ENCODE peak calls at places on chromosomes 6 and 20, in ten cellular contexts. J is HCT116, Y is transverse colon, R is H1, M is prostate gland, X is GM12878, P is K562, H is spleen, C is sigmoid colon, K is breast epithelium. E is an unnamed sample.
A peak's percentile ranks its signal among the peaks of the same experiment; 100 is the strongest.

GRCh38 chr6:63351995-63352586 is 32.3 kb upstream of the LGSN start:
- DNase-seq in H (no peak), Y (no peak), K (no peak), R (no peak), P (peak; percentile 1), C (no peak), J (peak; percentile 33), M (no peak), X (peak; percentile 34), E (no peak)

GRCh38 chr6:82363368-82364086 is at the start of gene TPBG:
- DNase-seq in K (peak; percentile 24), P (peak; percentile 11), J (peak; percentile 47), C (peak; percentile 70), M (peak; percentile 42), R (peak; percentile 90), X (no peak), H (peak; percentile 73), Y (peak; percentile 61), E (peak; percentile 58)

GRCh38 chr6:121157913-121158312 is 176.4 kb downstream of the TBC1D32 start:
- DNase-seq in C (no peak), X (no peak), M (no peak), K (no peak), H (no peak), J (no peak), R (no peak), Y (no peak), P (no peak), E (no peak)

GRCh38 chr6:169774347-169774746 is 22.9 kb downstream of the ERMARD start:
- DNase-seq in J (no peak), M (no peak), P (no peak), R (no peak), H (no peak), Y (no peak), K (no peak), X (no peak), C (no peak), E (no peak)

GRCh38 chr6:79737172-79737571 is 106.0 kb downstream of the SH3BGRL2 start:
- DNase-seq in Y (peak; percentile 12), C (no peak), M (peak; percentile 51), H (no peak), P (peak; percentile 5), K (no peak), R (no peak), X (no peak), J (no peak), E (no peak)

GRCh38 chr20:54219751-54220426 is 12.0 kb downstream of the PFDN4 start:
- DNase-seq in P (peak; percentile 41), R (no peak), M (no peak), Y (no peak), C (no peak), J (peak; percentile 28), K (no peak), X (no peak), H (no peak), E (no peak)

GRCh38 chr6:80404889-80405288 is 298.4 kb downstream of the BCKDHB start:
- DNase-seq in J (no peak), M (no peak), P (no peak), K (no peak), R (no peak), C (no peak), H (no peak), Y (no peak), X (no peak), E (no peak)

GRCh38 chr20:25058051-25058796 is at the start of gene ACSS1:
- DNase-seq in X (peak; percentile 62), H (peak; percentile 96), P (no peak), Y (peak; percentile 78), K (peak; percentile 33), M (peak; percentile 71), C (peak; percentile 88), J (no peak), R (peak; percentile 64), E (peak; percentile 70)

GRCh38 chr20:63873477-63873971 is 8.5 kb downstream of the TPD52L2 start:
- DNase-seq in K (no peak), P (no peak), C (peak; percentile 82), J (no peak), M (no peak), R (no peak), X (no peak), Y (peak; percentile 36), H (peak; percentile 89), E (no peak)
- H3K4me1 ChIP-seq in K (no peaks in the 10 kb centered on the region), P (no peaks in the 10 kb centered on the region), C (no peaks in the 10 kb centered on the region), J (no peaks in the 10 kb centered on the region), M (no peaks in the 10 kb centered on the region), R (no peaks in the 10 kb centered on the region), X (no peaks in the 10 kb centered on the region), Y (no peaks in the 10 kb centered on the region), H (peaks cover 43% of the 10 kb centered on the region), E (no peaks in the 10 kb centered on the region)

GRCh38 chr6:90368601-90369000 is 72.0 kb upstream of the BACH2 start:
- DNase-seq in J (no peak), Y (no peak), M (no peak), P (no peak), C (no peak), H (no peak), R (no peak), K (no peak), X (no peak), E (no peak)

GRCh38 chr6:90364291-90364690 is 67.6 kb upstream of the BACH2 start:
- DNase-seq in C (no peak), M (no peak), R (no peak), P (no peak), J (no peak), K (no peak), H (no peak), X (no peak), Y (no peak), E (no peak)

GRCh38 chr6:90368001-90368400 is 71.4 kb upstream of the BACH2 start:
- DNase-seq in P (no peak), M (no peak), R (no peak), X (no peak), K (no peak), J (no peak), H (no peak), C (no peak), Y (no peak), E (no peak)

GRCh38 chr6:90364846-90365401 is 68.3 kb upstream of the BACH2 start:
- DNase-seq in C (no peak), X (no peak), J (no peak), Y (no peak), P (no peak), K (no peak), R (no peak), H (no peak), M (no peak), E (no peak)

DNA sequence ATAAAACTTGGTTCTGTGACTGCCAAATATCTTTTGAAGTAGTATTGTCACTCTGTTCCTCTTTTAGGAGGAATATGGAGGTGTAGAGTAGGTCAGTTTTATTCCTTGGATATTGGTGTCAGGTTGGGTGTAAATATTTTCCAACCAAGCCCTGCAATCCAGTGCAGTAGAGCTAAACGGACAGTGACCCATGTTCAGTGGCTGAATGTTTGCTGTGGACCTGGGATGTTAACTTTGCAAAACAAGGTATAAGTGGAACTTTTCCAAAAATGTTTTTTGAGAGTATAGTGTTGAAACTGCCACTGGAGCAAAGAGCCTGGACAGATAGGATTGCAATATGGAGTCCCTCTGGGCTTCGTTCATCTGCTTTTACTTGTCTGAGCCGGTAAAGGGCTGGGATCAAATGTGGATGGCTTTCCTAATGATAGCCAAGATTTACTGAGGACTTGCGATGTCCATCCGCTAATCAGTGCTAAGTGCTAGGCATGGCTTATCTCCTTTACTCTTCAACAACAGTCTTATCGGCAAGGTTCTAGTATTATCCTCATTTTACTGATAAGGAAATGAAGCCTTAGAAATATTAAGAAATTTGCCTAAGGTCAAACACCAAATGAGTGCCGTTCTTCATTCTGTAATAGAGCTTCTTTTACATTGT is 69.0 kb upstream of the BACH2 start:
- DNase-seq in C (no peak), H (no peak), M (no peak), J (no peak), Y (no peak), R (no peak), X (no peak), K (no peak), P (no peak), E (no peak)
- TF ChIP-seq POLR2AphosphoS5 in C (no peak), H (no peak), M (no peak), J (no peak), Y (no peak), R (no peak), X (no peak), K (no peak), P (no peak), E (no peak)

GRCh38 chr20:324177-325042 is 942 bp upstream of the SOX12 start:
- DNase-seq in H (peak; percentile 97), C (peak; percentile 94), K (peak; percentile 80), Y (peak; percentile 96), J (peak; percentile 89), P (peak; percentile 89), X (no peak), R (peak; percentile 95), M (peak; percentile 86), E (peak; percentile 94)

GRCh38 chr20:325889-326644 is 715 bp downstream of the SOX12 start:
- DNase-seq in M (peak; percentile 64), Y (peak; percentile 58), C (peak; percentile 89), X (no peak), R (peak; percentile 79), H (peak; percentile 94), J (no peak), K (peak; percentile 69), P (peak; percentile 67), E (peak; percentile 60)

GRCh38 chr20:327041-327945 is 1.9 kb downstream of the SOX12 start:
- DNase-seq in J (peak; percentile 72), P (peak; percentile 94), M (peak; percentile 85), Y (peak; percentile 84), K (peak; percentile 87), H (peak; percentile 92), R (peak; percentile 97), X (peak; percentile 68), C (peak; percentile 96), E (peak; percentile 84)

GRCh38 chr20:326645-327031 is 1.3 kb downstream of the SOX12 start:
- DNase-seq in H (peak; percentile 90), R (no peak), P (peak; percentile 51), J (no peak), Y (peak; percentile 31), M (peak; percentile 23), K (peak; percentile 30), X (no peak), C (peak; percentile 80), E (peak; percentile 31)

DNA sequence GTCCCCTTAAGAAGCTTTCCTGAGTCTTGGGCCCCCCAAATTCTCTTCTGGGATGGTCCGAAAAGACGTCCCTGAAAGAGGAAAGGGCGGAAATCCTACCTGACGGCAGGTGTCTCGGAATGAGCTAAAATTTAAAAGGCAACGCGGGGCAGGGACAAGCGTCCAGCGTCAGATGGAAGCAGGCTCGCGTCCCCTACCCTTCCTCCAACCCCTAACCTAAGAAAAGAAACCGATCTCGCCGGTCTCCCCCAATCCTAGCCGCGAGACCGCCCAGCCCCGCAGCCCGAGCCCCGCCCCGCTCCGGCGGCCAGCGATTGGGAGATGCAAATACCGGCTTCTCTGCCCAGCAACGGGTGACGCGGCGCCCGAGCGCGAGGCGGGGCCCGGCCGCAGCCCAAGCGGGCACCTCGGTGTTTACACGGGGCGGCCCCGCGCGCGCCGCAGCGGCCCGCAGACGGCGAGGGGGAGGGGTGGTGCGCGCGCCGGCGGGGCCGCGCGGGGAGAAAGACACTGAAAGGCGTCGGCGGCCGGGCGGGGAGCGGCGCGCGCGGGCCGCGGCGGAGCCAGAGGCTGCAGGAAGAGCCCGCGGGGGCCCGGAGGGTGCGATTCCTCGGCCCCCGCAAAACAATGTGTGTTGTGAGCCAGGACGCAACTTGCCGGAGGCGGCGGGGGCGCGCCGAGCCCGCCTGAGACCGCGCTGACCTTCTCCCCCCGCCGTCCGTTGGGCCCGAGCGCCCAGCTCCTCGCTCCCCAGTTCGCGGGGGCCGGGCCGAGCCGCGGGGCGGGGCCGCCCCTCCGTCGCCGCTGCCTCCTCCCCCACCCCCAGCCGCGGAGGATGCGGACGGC is at the start of gene SOX12:
- DNase-seq in R (peak; percentile 100), M (peak; percentile 95), P (peak; percentile 94), Y (peak; percentile 99), J (peak; percentile 85), X (peak; percentile 71), H (peak; percentile 100), K (peak; percentile 95), C (peak; percentile 98), E (peak; percentile 99)
- TF ChIP-seq POLR2A in R (peak; percentile 53), M (peak; percentile 47), P (peak; percentile 82), Y (peak; percentile 28), J (peak; percentile 39), X (peak; percentile 48), H (peak; percentile 25), K (no peak), C (peak; percentile 72), E (no peak)

GRCh38 chr6:107106165-107106564 is 9.2 kb downstream of the BEND3 start:
- DNase-seq in M (no peak), H (no peak), X (no peak), Y (no peak), K (no peak), R (no peak), J (no peak), C (no peak), P (no peak), E (no peak)

GRCh38 chr6:107103082-107103481 is 12.2 kb downstream of the BEND3 start:
- DNase-seq in Y (no peak), C (no peak), P (no peak), H (no peak), J (no peak), R (no peak), K (no peak), M (no peak), X (no peak), E (peak; percentile 19)

GRCh38 chr6:107108201-107108890 is 7.0 kb downstream of the BEND3 start:
- DNase-seq in H (no peak), J (no peak), M (no peak), C (peak; percentile 29), R (no peak), Y (no peak), P (no peak), K (no peak), X (no peak), E (no peak)

GRCh38 chr6:107107791-107108190 is 7.5 kb downstream of the BEND3 start:
- DNase-seq in X (no peak), M (no peak), P (no peak), R (no peak), C (peak; percentile 50), Y (no peak), K (no peak), J (no peak), H (no peak), E (no peak)

DNA sequence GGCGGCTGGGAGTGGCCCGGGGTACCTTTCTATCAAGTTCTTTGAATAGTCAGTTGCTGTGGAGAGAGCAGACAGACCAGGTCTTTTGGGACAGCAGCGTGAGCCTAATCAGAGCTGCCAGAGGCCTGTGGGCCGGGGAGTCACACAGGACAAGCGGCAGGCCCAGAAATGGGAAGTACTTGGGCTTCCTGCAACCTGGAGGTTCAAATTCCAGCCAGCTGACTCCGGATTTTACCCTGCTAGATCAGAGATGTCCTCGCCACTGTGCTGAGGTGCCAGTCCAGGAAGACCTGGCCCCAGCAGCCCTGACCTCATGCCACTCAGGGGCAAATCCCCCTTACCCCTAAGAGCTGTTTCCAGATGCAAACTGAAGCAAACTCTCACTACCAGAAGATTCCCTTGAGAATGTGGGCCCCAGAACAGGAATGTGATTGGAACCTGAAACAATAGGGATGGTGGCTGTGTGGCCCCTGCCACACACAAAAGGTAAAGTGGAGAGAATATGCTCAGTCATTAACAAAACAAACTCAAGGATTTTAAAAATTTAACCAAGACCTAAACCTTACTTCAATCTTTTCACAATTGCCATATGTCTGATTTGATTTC is 9.7 kb downstream of the BEND3 start:
- DNase-seq in X (no peak), P (no peak), H (no peak), M (no peak), C (no peak), Y (no peak), J (no peak), R (no peak), K (no peak), E (no peak)
- H3K4me1 ChIP-seq in X (peaks cover 10% of the 10 kb centered on the region), P (peaks cover 10% of the 10 kb centered on the region), H (no peaks in the 10 kb centered on the region), M (no peaks in the 10 kb centered on the region), C (no peaks in the 10 kb centered on the region), Y (no peaks in the 10 kb centered on the region), J (no peaks in the 10 kb centered on the region), R (peaks cover 27% of the 10 kb centered on the region), K (no peaks in the 10 kb centered on the region), E (no peaks in the 10 kb centered on the region)